ENCODE peak calls at places on chromosomes 11 and 22, in nine cellular contexts. One of them, this sample, is unnamed.

GRCh38 chr11:73931039-73931645 is 19.7 kb upstream of the DNAJB13 start:
- DNase-seq in RWPE1: peak
- DNase-seq in A549: peak
- DNase-seq in cardiac muscle cell: peak
- DNase-seq in HFF-Myc: peak
- DNase-seq in left ventricle myocardium inferior: no peak
- DNase-seq in WTC11: peak
- DNase-seq in PC-3: peak
- DNase-seq in sigmoid colon: no peak
- DNase-seq in this sample: no peak

GRCh38 chr11:86592659-86593451 is 79.6 kb downstream of the ME3 start:
- DNase-seq in RWPE1: peak
- DNase-seq in left ventricle myocardium inferior: no peak
- DNase-seq in HFF-Myc: peak
- DNase-seq in WTC11: no peak
- DNase-seq in cardiac muscle cell: peak
- DNase-seq in A549: peak
- DNase-seq in PC-3: peak
- DNase-seq in sigmoid colon: peak
- DNase-seq in this sample: no peak

GRCh38 chr11:72208281-72208680 is 8.3 kb upstream of the FOLR2 start:
- DNase-seq in cardiac muscle cell: no peak
- DNase-seq in PC-3: no peak
- DNase-seq in HFF-Myc: no peak
- DNase-seq in sigmoid colon: no peak
- DNase-seq in WTC11: no peak
- DNase-seq in left ventricle myocardium inferior: no peak
- DNase-seq in A549: no peak
- DNase-seq in RWPE1: no peak
- DNase-seq in this sample: no peak

GRCh38 chr22:17706947-17707346 is 67.3 kb downstream of the BID start:
- DNase-seq in sigmoid colon: no peak
- DNase-seq in cardiac muscle cell: no peak
- DNase-seq in A549: no peak
- DNase-seq in WTC11: no peak
- DNase-seq in RWPE1: no peak
- DNase-seq in HFF-Myc: no peak
- DNase-seq in PC-3: no peak
- DNase-seq in left ventricle myocardium inferior: no peak
- DNase-seq in this sample: no peak

GRCh38 chr22:43995057-43995685 is 28.9 kb upstream of the PARVB start:
- DNase-seq in sigmoid colon: peak
- DNase-seq in WTC11: no peak
- DNase-seq in left ventricle myocardium inferior: no peak
- DNase-seq in HFF-Myc: no peak
- DNase-seq in RWPE1: no peak
- DNase-seq in A549: no peak
- DNase-seq in PC-3: no peak
- DNase-seq in cardiac muscle cell: no peak
- DNase-seq in this sample: no peak

GRCh38 chr11:86954288-86955110 is 696 bp downstream of the FZD4 start:
- DNase-seq in HFF-Myc: no peak
- DNase-seq in left ventricle myocardium inferior: no peak
- DNase-seq in RWPE1: peak
- DNase-seq in A549: peak
- DNase-seq in cardiac muscle cell: peak
- DNase-seq in sigmoid colon: peak
- DNase-seq in WTC11: peak
- DNase-seq in PC-3: no peak
- DNase-seq in this sample: no peak

GRCh38 chr11:73330569-73331093 is 22.6 kb downstream of the ARHGEF17 start:
- DNase-seq in sigmoid colon: no peak
- DNase-seq in HFF-Myc: no peak
- DNase-seq in cardiac muscle cell: peak
- DNase-seq in WTC11: peak
- DNase-seq in RWPE1: no peak
- DNase-seq in PC-3: peak
- DNase-seq in A549: peak
- DNase-seq in left ventricle myocardium inferior: no peak
- DNase-seq in this sample: no peak

GRCh38 chr11:101003468-101003867 is 126.1 kb downstream of the PGR start:
- DNase-seq in sigmoid colon: no peak
- DNase-seq in A549: peak
- DNase-seq in RWPE1: no peak
- DNase-seq in cardiac muscle cell: no peak
- DNase-seq in HFF-Myc: no peak
- DNase-seq in PC-3: peak
- DNase-seq in left ventricle myocardium inferior: no peak
- DNase-seq in WTC11: no peak
- DNase-seq in this sample: no peak

GRCh38 chr11:2567026-2567671 is 122.3 kb downstream of the KCNQ1 start:
- DNase-seq in HFF-Myc: no peak
- DNase-seq in WTC11: peak
- DNase-seq in RWPE1: no peak
- DNase-seq in A549: no peak
- DNase-seq in sigmoid colon: peak
- DNase-seq in PC-3: no peak
- DNase-seq in left ventricle myocardium inferior: no peak
- DNase-seq in cardiac muscle cell: no peak
- DNase-seq in this sample: no peak

GRCh38 chr11:132050577-132051180 is 680.3 kb downstream of the NTM start:
- DNase-seq in sigmoid colon: no peak
- DNase-seq in A549: no peak
- DNase-seq in HFF-Myc: no peak
- DNase-seq in WTC11: no peak
- DNase-seq in cardiac muscle cell: no peak
- DNase-seq in RWPE1: no peak
- DNase-seq in PC-3: no peak
- DNase-seq in left ventricle myocardium inferior: no peak
- DNase-seq in this sample: no peak

GRCh38 chr11:1916132-1916985 is 3.1 kb upstream of the TNNT3 start:
- DNase-seq in WTC11: no peak
- DNase-seq in PC-3: no peak
- DNase-seq in RWPE1: no peak
- DNase-seq in sigmoid colon: no peak
- DNase-seq in left ventricle myocardium inferior: no peak
- DNase-seq in cardiac muscle cell: no peak
- DNase-seq in A549: no peak
- DNase-seq in HFF-Myc: no peak
- DNase-seq in this sample: peak

GRCh38 chr11:911031-911889 is 650 bp upstream of the CHID1 start:
- DNase-seq in A549: no peak
- DNase-seq in RWPE1: peak
- DNase-seq in left ventricle myocardium inferior: peak
- DNase-seq in WTC11: peak
- DNase-seq in cardiac muscle cell: peak
- DNase-seq in sigmoid colon: no peak
- DNase-seq in HFF-Myc: no peak
- DNase-seq in PC-3: peak
- DNase-seq in this sample: no peak

GRCh38 chr11:16933756-16934603 is 80.2 kb downstream of the PLEKHA7 start:
- DNase-seq in PC-3: no peak
- DNase-seq in cardiac muscle cell: peak
- DNase-seq in HFF-Myc: no peak
- DNase-seq in left ventricle myocardium inferior: no peak
- DNase-seq in sigmoid colon: no peak
- DNase-seq in WTC11: no peak
- DNase-seq in RWPE1: no peak
- DNase-seq in A549: no peak
- DNase-seq in this sample: no peak

GRCh38 chr22:38941488-38941987 is 15.9 kb upstream of the APOBEC3A start:
- DNase-seq in sigmoid colon: no peak
- DNase-seq in HFF-Myc: no peak
- DNase-seq in cardiac muscle cell: no peak
- DNase-seq in WTC11: no peak
- DNase-seq in A549: no peak
- DNase-seq in PC-3: no peak
- DNase-seq in left ventricle myocardium inferior: no peak
- DNase-seq in RWPE1: no peak
- DNase-seq in this sample: no peak

GRCh38 chr22:35218079-35218478 is 39.2 kb upstream of the HMGXB4 start:
- DNase-seq in HFF-Myc: no peak
- DNase-seq in sigmoid colon: no peak
- DNase-seq in cardiac muscle cell: no peak
- DNase-seq in left ventricle myocardium inferior: no peak
- DNase-seq in A549: no peak
- DNase-seq in PC-3: peak
- DNase-seq in RWPE1: no peak
- DNase-seq in WTC11: no peak
- DNase-seq in this sample: no peak

GRCh38 chr11:60500276-60500935 is 7.8 kb downstream of the MS4A12 start:
- DNase-seq in RWPE1: no peak
- DNase-seq in A549: no peak
- DNase-seq in WTC11: no peak
- DNase-seq in HFF-Myc: no peak
- DNase-seq in PC-3: no peak
- DNase-seq in cardiac muscle cell: no peak
- DNase-seq in sigmoid colon: no peak
- DNase-seq in left ventricle myocardium inferior: no peak
- DNase-seq in this sample: no peak

GRCh38 chr11:31645747-31646146 is 136.2 kb downstream of the ELP4 start:
- DNase-seq in RWPE1: peak
- DNase-seq in cardiac muscle cell: no peak
- DNase-seq in WTC11: no peak
- DNase-seq in left ventricle myocardium inferior: no peak
- DNase-seq in sigmoid colon: no peak
- DNase-seq in A549: peak
- DNase-seq in HFF-Myc: peak
- DNase-seq in PC-3: peak
- DNase-seq in this sample: no peak

GRCh38 chr11:17352925-17353227 is 1.3 kb downstream of the NCR3LG1 start:
- DNase-seq in A549: peak
- DNase-seq in sigmoid colon: peak
- DNase-seq in RWPE1: no peak
- DNase-seq in left ventricle myocardium inferior: peak
- DNase-seq in PC-3: peak
- DNase-seq in cardiac muscle cell: peak
- DNase-seq in HFF-Myc: no peak
- DNase-seq in WTC11: peak
- DNase-seq in this sample: no peak

GRCh38 chr11:78907636-78908035 is 333.0 kb upstream of the NARS2 start:
- DNase-seq in RWPE1: peak
- DNase-seq in sigmoid colon: no peak
- DNase-seq in A549: no peak
- DNase-seq in HFF-Myc: no peak
- DNase-seq in cardiac muscle cell: no peak
- DNase-seq in left ventricle myocardium inferior: no peak
- DNase-seq in WTC11: no peak
- DNase-seq in PC-3: peak
- DNase-seq in this sample: no peak

GRCh38 chr11:74090701-74091100 is 80.1 kb downstream of the C2CD3 start:
- DNase-seq in HFF-Myc: no peak
- DNase-seq in RWPE1: no peak
- DNase-seq in WTC11: no peak
- DNase-seq in left ventricle myocardium inferior: no peak
- DNase-seq in PC-3: peak
- DNase-seq in A549: no peak
- DNase-seq in sigmoid colon: no peak
- DNase-seq in cardiac muscle cell: no peak
- DNase-seq in this sample: no peak

GRCh38 chr11:28227460-28227859 is 119.3 kb downstream of the METTL15 start:
- DNase-seq in WTC11: no peak
- DNase-seq in left ventricle myocardium inferior: no peak
- DNase-seq in sigmoid colon: no peak
- DNase-seq in RWPE1: no peak
- DNase-seq in PC-3: no peak
- DNase-seq in A549: no peak
- DNase-seq in cardiac muscle cell: no peak
- DNase-seq in HFF-Myc: no peak
- DNase-seq in this sample: no peak

DNA sequence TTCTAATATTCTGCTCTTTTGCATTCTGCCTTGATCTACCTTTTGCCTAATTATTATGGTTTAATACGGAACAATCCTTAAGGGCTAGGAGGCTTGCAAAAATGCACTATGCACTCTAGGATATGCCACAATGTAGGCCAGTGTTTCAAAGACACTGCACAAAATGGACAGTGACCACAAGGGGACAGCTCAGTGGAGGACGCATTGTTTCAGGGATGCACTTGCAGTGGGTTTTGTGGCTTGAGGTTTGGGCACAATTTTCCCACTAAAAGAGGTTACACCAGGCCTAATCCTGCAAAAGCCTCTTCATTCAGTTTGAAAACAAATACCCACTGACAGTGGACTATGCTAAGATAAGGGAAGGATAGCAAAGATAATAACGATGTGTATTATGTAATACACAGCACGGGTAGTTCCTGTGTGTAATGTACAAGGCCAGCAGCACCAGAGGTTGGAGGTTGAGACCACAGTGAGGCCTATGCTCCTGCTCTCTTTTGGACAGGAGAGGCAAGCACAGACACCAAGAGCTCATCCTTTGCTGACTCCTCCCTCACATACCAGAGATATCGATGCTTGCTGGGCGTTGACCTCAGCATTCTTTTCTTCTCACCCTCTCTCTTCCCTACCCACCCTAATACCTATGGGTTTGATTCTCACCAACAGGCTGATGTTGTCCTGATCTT is 12.7 kb downstream of the MAP6 start:
- DNase-seq in sigmoid colon: no peak
- DNase-seq in WTC11: no peak
- DNase-seq in PC-3: no peak
- DNase-seq in RWPE1: peak
- DNase-seq in A549: no peak
- DNase-seq in left ventricle myocardium inferior: no peak
- DNase-seq in cardiac muscle cell: no peak
- DNase-seq in HFF-Myc: no peak
- DNase-seq in this sample: no peak
- TF ChIP-seq CTCF in sigmoid colon: no peak
- TF ChIP-seq CTCF in WTC11: no peak
- TF ChIP-seq CTCF in PC-3: no peak
- TF ChIP-seq CTCF in RWPE1: no peak
- TF ChIP-seq CTCF in A549: no peak
- TF ChIP-seq CTCF in left ventricle myocardium inferior: no peak
- TF ChIP-seq CTCF in cardiac muscle cell: no peak
- TF ChIP-seq CTCF in HFF-Myc: no peak
- TF ChIP-seq CTCF in this sample: no peak

GRCh38 chr11:68962527-68963250 is 18.1 kb downstream of the MRGPRD start:
- DNase-seq in A549: no peak
- DNase-seq in sigmoid colon: peak
- DNase-seq in cardiac muscle cell: no peak
- DNase-seq in left ventricle myocardium inferior: no peak
- DNase-seq in HFF-Myc: no peak
- DNase-seq in WTC11: no peak
- DNase-seq in RWPE1: no peak
- DNase-seq in PC-3: no peak
- DNase-seq in this sample: peak
- TF ChIP-seq CTCF in A549: no peak
- TF ChIP-seq CTCF in sigmoid colon: peak
- TF ChIP-seq CTCF in cardiac muscle cell: no peak
- TF ChIP-seq CTCF in left ventricle myocardium inferior: no peak
- TF ChIP-seq CTCF in HFF-Myc: no peak
- TF ChIP-seq CTCF in WTC11: no peak
- TF ChIP-seq CTCF in RWPE1: no peak
- TF ChIP-seq CTCF in PC-3: peak
- TF ChIP-seq CTCF in this sample: peak

GRCh38 chr11:122717264-122717867 is 61.8 kb downstream of the UBASH3B start:
- DNase-seq in HFF-Myc: no peak
- DNase-seq in cardiac muscle cell: no peak
- DNase-seq in PC-3: no peak
- DNase-seq in WTC11: no peak
- DNase-seq in A549: no peak
- DNase-seq in sigmoid colon: no peak
- DNase-seq in left ventricle myocardium inferior: no peak
- DNase-seq in RWPE1: no peak
- DNase-seq in this sample: no peak
- TF ChIP-seq CTCF in HFF-Myc: no peak
- TF ChIP-seq CTCF in cardiac muscle cell: no peak
- TF ChIP-seq CTCF in PC-3: no peak
- TF ChIP-seq CTCF in WTC11: no peak
- TF ChIP-seq CTCF in A549: no peak
- TF ChIP-seq CTCF in sigmoid colon: no peak
- TF ChIP-seq CTCF in left ventricle myocardium inferior: no peak
- TF ChIP-seq CTCF in RWPE1: no peak
- TF ChIP-seq CTCF in this sample: no peak

GRCh38 chr11:46669606-46670243 is 30.7 kb downstream of the ARHGAP1 start:
- DNase-seq in A549: peak
- DNase-seq in sigmoid colon: peak
- DNase-seq in WTC11: no peak
- DNase-seq in HFF-Myc: no peak
- DNase-seq in PC-3: peak
- DNase-seq in left ventricle myocardium inferior: no peak
- DNase-seq in RWPE1: no peak
- DNase-seq in cardiac muscle cell: no peak
- DNase-seq in this sample: no peak
- TF ChIP-seq CTCF in A549: peak
- TF ChIP-seq CTCF in sigmoid colon: no peak
- TF ChIP-seq CTCF in WTC11: no peak
- TF ChIP-seq CTCF in HFF-Myc: peak
- TF ChIP-seq CTCF in PC-3: peak
- TF ChIP-seq CTCF in left ventricle myocardium inferior: peak
- TF ChIP-seq CTCF in RWPE1: peak
- TF ChIP-seq CTCF in cardiac muscle cell: peak
- TF ChIP-seq CTCF in this sample: peak